ENCODE peak calls at places on chromosomes 13 and 19, in nine cellular contexts. K is left lung, B is AG04450, R is transverse colon, Z is epithelial cell of esophagus, F is adrenal gland, M is lower leg skin, Q is A549, S is right lobe of liver. E is an unnamed sample.
A peak's percentile ranks its signal among the peaks of the same experiment; 100 is the strongest.

GRCh38 chr19:29671393-29672076 is 6.3 kb downstream of the PLEKHF1 start:
- DNase-seq in K (peak; percentile 62), B (no peak), R (peak; percentile 72), Z (peak; percentile 82), F (peak; percentile 43), M (peak; percentile 89), Q (peak; percentile 56), S (peak; percentile 72), E (peak; percentile 21)

GRCh38 chr19:11418166-11418517 is 972 bp downstream of the RGL3 start:
- DNase-seq in K (no peak), B (no peak), R (no peak), Z (no peak), F (no peak), M (no peak), Q (no peak), S (no peak), E (no peak)

GRCh38 chr13:99363391-99363790 is 56.2 kb upstream of the GPR183 start:
- DNase-seq in K (no peak), B (no peak), R (no peak), Z (no peak), F (no peak), M (peak; percentile 60), Q (no peak), S (no peak), E (no peak)

GRCh38 chr13:78607409-78608253 is 4.3 kb upstream of the POU4F1 start:
- DNase-seq in K (no peak), B (no peak), R (no peak), Z (no peak), F (no peak), M (no peak), Q (no peak), S (no peak), E (no peak)

GRCh38 chr13:99805361-99805760 is 166.2 kb downstream of the ZIC5 start:
- DNase-seq in K (no peak), B (no peak), R (no peak), Z (no peak), F (no peak), M (no peak), Q (no peak), S (no peak), E (no peak)

GRCh38 chr13:67914535-67914934 is 684.4 kb upstream of the PCDH9 start:
- DNase-seq in K (no peak), B (no peak), R (no peak), Z (no peak), F (no peak), M (no peak), Q (no peak), S (no peak), E (no peak)

GRCh38 chr19:47045867-47046470 is 2.5 kb downstream of the TMEM160 start:
- DNase-seq in K (no peak), B (no peak), R (no peak), Z (no peak), F (no peak), M (no peak), Q (no peak), S (no peak), E (no peak)

GRCh38 chr13:53018690-53019647 is 9.6 kb upstream of the OLFM4 start:
- DNase-seq in K (no peak), B (no peak), R (no peak), Z (no peak), F (no peak), M (no peak), Q (no peak), S (no peak), E (no peak)

GRCh38 chr19:13899912-13900584 is 5.9 kb downstream of the BRME1 start:
- DNase-seq in K (no peak), B (no peak), R (no peak), Z (no peak), F (no peak), M (no peak), Q (no peak), S (no peak), E (no peak)

GRCh38 chr19:13905634-13906524 is at the start of the genes BRME1 and CC2D1A:
- DNase-seq in K (peak; percentile 94), B (peak; percentile 29), R (peak; percentile 96), Z (peak; percentile 91), F (peak; percentile 91), M (peak; percentile 98), Q (peak; percentile 87), S (peak; percentile 96), E (peak; percentile 77)

GRCh38 chr19:13899393-13899792 is 6.5 kb downstream of the BRME1 start:
- DNase-seq in K (no peak), B (no peak), R (peak; percentile 57), Z (no peak), F (no peak), M (no peak), Q (no peak), S (no peak), E (no peak)

GRCh38 chr19:13906525-13906904 is 514 bp downstream of the CC2D1A start:
- DNase-seq in K (peak; percentile 52), B (no peak), R (peak; percentile 82), Z (peak; percentile 48), F (no peak), M (no peak), Q (no peak), S (peak; percentile 66), E (no peak)

DNA sequence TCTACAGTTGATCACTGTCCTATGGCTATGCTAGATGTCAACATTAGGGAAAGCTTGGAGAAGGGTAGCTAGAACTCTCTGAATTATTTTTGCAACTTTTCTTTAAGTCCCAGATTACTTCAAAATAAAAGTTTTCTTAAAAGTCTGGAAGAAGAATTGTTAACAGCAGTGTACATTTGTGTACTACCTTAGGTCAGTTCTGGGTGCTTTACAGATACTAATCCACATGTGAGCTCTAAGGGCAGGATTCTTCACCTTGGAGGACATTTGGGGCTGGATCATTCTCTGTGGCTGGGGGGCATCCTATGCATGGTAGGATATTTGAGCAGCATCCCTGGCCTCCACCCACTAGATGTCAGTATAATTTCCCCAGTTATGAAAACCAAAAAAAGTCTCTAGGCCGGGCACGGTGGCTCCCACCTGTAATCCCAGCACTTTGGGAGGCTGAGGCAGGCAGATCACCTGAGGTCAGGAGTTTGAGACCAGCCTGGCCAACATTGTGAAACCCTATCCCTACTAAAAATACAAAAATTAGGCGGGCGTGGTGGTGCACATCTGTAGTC is 2.8 kb downstream of the BRME1 start:
- DNase-seq in K (no peak), B (no peak), R (no peak), Z (no peak), F (no peak), M (no peak), Q (peak; percentile 40), S (no peak), E (no peak)
- TF ChIP-seq CTCF in K (no peak), B (peak; percentile 26), R (no peak), Z (peak; percentile 31), F (peak; percentile 24), M (no peak), Q (peak; percentile 17), S (peak; percentile 45), E (no peak)

GRCh38 chr13:24866488-24866887 is 102.5 kb downstream of the RNF17 start:
- DNase-seq in K (no peak), B (no peak), R (no peak), Z (peak; percentile 10), F (no peak), M (no peak), Q (no peak), S (no peak), E (no peak)

GRCh38 chr13:24863748-24864540 is 100.0 kb downstream of the RNF17 start:
- DNase-seq in K (no peak), B (no peak), R (no peak), Z (no peak), F (no peak), M (no peak), Q (no peak), S (no peak), E (no peak)

GRCh38 chr13:24861617-24862362 is 97.8 kb downstream of the RNF17 start:
- DNase-seq in K (no peak), B (no peak), R (no peak), Z (no peak), F (no peak), M (no peak), Q (no peak), S (no peak), E (no peak)

GRCh38 chr13:24864579-24864978 is 100.6 kb downstream of the RNF17 start:
- DNase-seq in K (no peak), B (no peak), R (no peak), Z (peak; percentile 24), F (no peak), M (no peak), Q (no peak), S (no peak), E (no peak)

GRCh38 chr13:24865158-24865557 is 101.2 kb downstream of the RNF17 start:
- DNase-seq in K (no peak), B (no peak), R (no peak), Z (no peak), F (no peak), M (no peak), Q (no peak), S (no peak), E (no peak)
- TF ChIP-seq CTCF in K (peak; percentile 25), B (peak; percentile 9), R (no peak), Z (peak; percentile 15), F (no peak), M (no peak), Q (peak; percentile 31), S (peak; percentile 14), E (no peak)

DNA sequence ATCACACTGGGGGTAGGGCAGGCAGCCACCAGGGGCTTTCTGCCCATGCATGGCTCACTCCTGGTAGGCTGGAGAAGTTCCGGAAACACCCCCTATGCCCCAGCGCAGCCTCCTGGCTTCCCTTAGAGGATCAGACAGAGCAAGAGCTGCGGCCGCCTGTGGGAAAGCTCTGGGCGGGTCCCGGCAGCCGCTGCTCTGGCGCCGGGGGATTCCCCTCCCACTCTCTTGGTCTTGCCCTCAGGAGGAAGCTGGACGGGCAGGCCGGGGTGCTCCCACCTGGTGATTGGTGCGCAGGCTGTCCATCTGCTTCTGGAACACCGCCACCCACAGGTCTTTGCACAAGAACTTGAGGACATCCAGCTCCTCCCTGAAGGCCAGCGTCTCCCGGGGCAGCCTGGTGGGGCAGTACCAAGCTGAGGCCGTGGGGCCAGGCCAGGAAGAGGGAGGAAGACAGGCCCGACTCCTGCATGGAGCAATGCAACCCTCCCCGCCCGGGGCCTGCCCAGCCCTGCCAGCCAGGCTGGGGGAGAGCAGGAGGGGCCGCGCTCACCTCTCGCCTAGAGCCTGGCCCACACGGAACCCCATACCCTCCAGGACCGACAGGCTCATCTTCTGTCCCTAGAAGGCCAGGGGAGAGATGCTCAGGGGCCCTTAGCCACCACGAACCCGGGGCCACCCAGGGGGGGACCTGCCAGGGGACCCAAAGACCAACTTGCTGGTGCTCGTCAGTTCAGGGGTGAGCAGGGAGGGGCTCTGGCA is 4.0 kb upstream of the NKPD1 start:
- DNase-seq in K (peak; percentile 85), B (no peak), R (peak; percentile 79), Z (peak; percentile 85), F (no peak), M (peak; percentile 91), Q (peak; percentile 79), S (peak; percentile 49), E (peak; percentile 38)
- TF ChIP-seq CTCF in K (no peak), B (no peak), R (no peak), Z (no peak), F (no peak), M (no peak), Q (no peak), S (no peak), E (no peak)

DNA sequence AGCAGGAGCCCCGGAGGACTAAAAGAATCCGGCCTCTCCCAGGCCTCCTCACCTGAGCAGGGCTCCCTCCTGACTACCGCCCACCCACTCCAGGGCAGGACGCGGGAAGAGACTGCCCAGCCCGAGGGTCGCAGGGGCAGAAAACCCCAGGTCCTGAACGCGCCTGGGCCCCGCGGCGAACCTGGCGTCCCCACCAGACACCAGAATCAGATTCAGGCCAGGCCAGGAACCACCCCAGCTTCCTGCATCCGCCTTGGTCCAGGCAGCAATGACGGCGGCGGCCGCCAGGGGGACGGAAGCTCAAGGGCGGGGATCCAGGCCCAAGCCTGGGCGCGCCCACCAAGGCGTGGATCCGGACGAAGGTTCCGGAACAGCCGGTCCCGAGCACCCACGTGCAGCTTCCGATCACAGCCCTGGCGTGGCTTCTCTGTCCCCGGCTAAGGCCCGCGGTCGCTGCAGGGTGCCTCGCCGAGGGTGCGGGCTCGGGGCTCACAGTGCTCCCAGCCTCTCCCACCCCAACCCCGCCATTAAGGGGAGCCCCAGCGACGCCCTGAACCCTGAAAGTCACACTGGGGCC is 3.6 kb downstream of the LGALS7 start:
- DNase-seq in K (peak; percentile 88), B (peak; percentile 16), R (peak; percentile 94), Z (peak; percentile 87), F (peak; percentile 88), M (peak; percentile 99), Q (peak; percentile 85), S (peak; percentile 79), E (peak; percentile 91)
- TF ChIP-seq CTCF in K (peak; percentile 51), B (peak; percentile 62), R (peak; percentile 98), Z (peak; percentile 75), F (peak; percentile 89), M (no peak), Q (peak; percentile 61), S (peak; percentile 65), E (peak; percentile 55)